ENCODE peak calls at places on chromosomes 1 and 21, in five cellular contexts. T is mesenchymal stem cell, W is heart right ventricle, I is colonic mucosa, D is H1. H is an unnamed sample. For H3K36me3 and H3K4me1, the result is how much of the 10 kb centered on the place peaks cover.

GRCh38 chr1:15272009-15272781 is 25.2 kb downstream of the FHAD1 start:
- DNase-seq in W (no peak), I (peak), D (peak), T (peak), H (peak)

GRCh38 chr1:223258751-223259177 is 105.2 kb downstream of the SUSD4 start:
- DNase-seq in W (no peak), I (peak), T (peak), D (no peak), H (no peak)

GRCh38 chr1:29513357-29513756 is 277.0 kb downstream of the PTPRU start:
- DNase-seq in I (no peak), T (peak), D (peak), W (no peak), H (no peak)

GRCh38 chr1:24912359-24913273 is 17.5 kb downstream of the RUNX3 start:
- DNase-seq in T (peak), D (no peak), W (no peak), I (no peak), H (no peak)

GRCh38 chr1:231844986-231845502 is 218.5 kb downstream of the DISC1 start:
- DNase-seq in W (no peak), D (no peak), I (no peak), T (peak), H (no peak)

GRCh38 chr1:170284425-170284824 is 138.7 kb downstream of the NTMT2 start:
- DNase-seq in T (no peak), I (no peak), D (no peak), W (no peak), H (no peak)

GRCh38 chr1:3603566-3604467 is 7.5 kb downstream of the MEGF6 start:
- DNase-seq in W (no peak), T (no peak), D (no peak), I (no peak), H (no peak)

GRCh38 chr1:40860706-40861226 is 1.4 kb downstream of the CITED4 start:
- DNase-seq in D (no peak), I (no peak), T (no peak), W (no peak), H (no peak)

GRCh38 chr1:246572795-246573194 is 6.5 kb downstream of the CNST start:
- DNase-seq in I (no peak), W (no peak), D (no peak), T (no peak), H (no peak)

GRCh38 chr1:86515597-86515996 is 31.3 kb upstream of the CLCA4 start:
- DNase-seq in D (no peak), W (no peak), I (no peak), T (no peak), H (no peak)

GRCh38 chr1:164498792-164499191 is 60.2 kb upstream of the PBX1 start:
- DNase-seq in D (no peak), I (no peak), T (no peak), W (no peak), H (no peak)

GRCh38 chr1:106952766-106953165 is 103.7 kb upstream of the PRMT6 start:
- DNase-seq in D (no peak), I (no peak), T (no peak), W (no peak), H (no peak)

GRCh38 chr1:67420835-67421492 is 9.2 kb downstream of the SERBP1 start:
- DNase-seq in W (no peak), I (no peak), D (no peak), T (no peak), H (no peak)

GRCh38 chr1:162970021-162970420 is 99.1 kb upstream of the RGS4 start:
- DNase-seq in I (no peak), D (no peak), T (no peak), W (no peak), H (no peak)

GRCh38 chr1:11337536-11338350 is 64.7 kb downstream of the UBIAD1 start:
- DNase-seq in W (peak), D (no peak), T (no peak), I (peak), H (peak)

GRCh38 chr21:45998276-45998701 is 16.7 kb downstream of the COL6A1 start:
- DNase-seq in W (no peak), T (no peak), D (no peak), I (no peak), H (no peak)

GRCh38 chr1:7755448-7755847 is 15.6 kb upstream of the VAMP3 start:
- DNase-seq in T (peak), I (no peak), D (no peak), W (no peak), H (peak)

GRCh38 chr1:215637041-215637573 is 70.0 kb downstream of the KCTD3 start:
- DNase-seq in T (peak), D (no peak), W (no peak), I (peak), H (no peak)

GRCh38 chr1:12245116-12245515 is 15.3 kb downstream of the VPS13D start:
- DNase-seq in I (no peak), D (no peak), W (no peak), T (no peak), H (no peak)

GRCh38 chr1:151988405-151988851 is 5.2 kb downstream of the S100A10 start:
- DNase-seq in I (peak), D (no peak), T (peak), W (no peak), H (no peak)

GRCh38 chr1:59593798-59594790 is 220.7 kb upstream of the HOOK1 start:
- DNase-seq in T (no peak), D (no peak), I (no peak), W (no peak), H (no peak)

GRCh38 chr1:11138952-11139351 is 39.3 kb upstream of the EXOSC10 start:
- DNase-seq in W (no peak), T (no peak), I (no peak), D (no peak), H (no peak)

GRCh38 chr1:41241748-41242644 is at the start of gene SCMH1:
- DNase-seq in D (no peak), W (peak), I (peak), T (peak), H (peak)

GRCh38 chr1:36355811-36356210 is 29.9 kb downstream of the STK40 start:
- DNase-seq in T (no peak), W (no peak), D (no peak), I (no peak), H (no peak)
- H3K36me3 ChIP-seq in T (half or more), W (half or more), D (under half), I (under half), H (under half)

DNA sequence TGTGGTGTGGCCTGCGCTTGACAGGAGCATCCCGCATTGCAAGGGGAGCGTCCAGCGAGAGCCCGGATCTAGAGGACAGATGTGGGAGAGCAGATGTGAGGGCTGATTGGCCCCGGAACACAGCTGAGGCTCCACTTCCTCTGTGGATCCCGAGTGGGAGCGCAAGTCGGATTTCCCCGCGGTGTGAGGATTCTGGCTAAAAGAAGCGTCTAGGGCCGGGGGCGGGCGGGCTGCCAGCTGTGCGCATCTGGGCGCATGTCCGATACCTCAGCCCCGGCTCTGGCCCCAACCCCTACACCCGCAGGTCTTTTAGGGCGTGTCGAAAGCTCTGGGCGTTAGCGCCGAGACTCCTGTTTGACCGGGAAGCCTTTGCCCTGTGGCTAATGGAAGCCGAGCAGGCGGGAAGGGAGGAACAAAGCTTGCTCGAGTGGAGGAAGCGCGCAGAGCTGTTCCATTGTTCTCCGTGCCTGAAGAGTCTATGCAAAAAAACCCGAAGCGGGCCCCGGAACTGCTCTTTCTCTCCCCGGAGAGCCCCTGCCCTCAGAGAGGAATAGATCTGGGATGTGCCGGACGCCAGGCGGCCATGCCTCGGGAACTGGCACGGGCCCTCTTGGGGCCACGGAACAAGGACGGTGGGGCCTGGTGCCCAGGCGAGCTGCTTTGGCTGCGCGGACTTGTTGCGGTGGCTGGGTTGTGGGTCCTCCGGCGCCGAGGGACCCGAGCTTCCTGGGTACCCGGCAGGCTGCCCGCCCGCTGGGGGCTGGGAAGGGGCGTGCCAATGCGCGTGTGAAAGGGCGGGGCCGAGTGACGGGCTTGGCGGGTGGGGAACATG is 111.1 kb downstream of the NAV1 start:
- DNase-seq in W (peak), I (peak), D (peak), T (peak), H (no peak)
- H3K4me1 ChIP-seq in W (under half), I (under half), D (under half), T (under half), H (under half)

GRCh38 chr1:20733361-20733975 is 965 bp upstream of the SH2D5 start:
- DNase-seq in W (no peak), D (no peak), T (no peak), I (no peak), H (no peak)

GRCh38 chr1:20742671-20743070 is 10.2 kb upstream of the SH2D5 start:
- DNase-seq in W (no peak), I (no peak), D (no peak), T (no peak), H (no peak)

GRCh38 chr1:20735581-20736111 is 3.1 kb upstream of the SH2D5 start:
- DNase-seq in I (no peak), W (no peak), T (no peak), D (no peak), H (no peak)

GRCh38 chr1:20739225-20739624 is 6.7 kb upstream of the SH2D5 start:
- DNase-seq in T (peak), W (no peak), D (no peak), I (no peak), H (no peak)
- H3K36me3 ChIP-seq in T (under half), W (half or more), D (under half), I (under half), H (under half)

DNA sequence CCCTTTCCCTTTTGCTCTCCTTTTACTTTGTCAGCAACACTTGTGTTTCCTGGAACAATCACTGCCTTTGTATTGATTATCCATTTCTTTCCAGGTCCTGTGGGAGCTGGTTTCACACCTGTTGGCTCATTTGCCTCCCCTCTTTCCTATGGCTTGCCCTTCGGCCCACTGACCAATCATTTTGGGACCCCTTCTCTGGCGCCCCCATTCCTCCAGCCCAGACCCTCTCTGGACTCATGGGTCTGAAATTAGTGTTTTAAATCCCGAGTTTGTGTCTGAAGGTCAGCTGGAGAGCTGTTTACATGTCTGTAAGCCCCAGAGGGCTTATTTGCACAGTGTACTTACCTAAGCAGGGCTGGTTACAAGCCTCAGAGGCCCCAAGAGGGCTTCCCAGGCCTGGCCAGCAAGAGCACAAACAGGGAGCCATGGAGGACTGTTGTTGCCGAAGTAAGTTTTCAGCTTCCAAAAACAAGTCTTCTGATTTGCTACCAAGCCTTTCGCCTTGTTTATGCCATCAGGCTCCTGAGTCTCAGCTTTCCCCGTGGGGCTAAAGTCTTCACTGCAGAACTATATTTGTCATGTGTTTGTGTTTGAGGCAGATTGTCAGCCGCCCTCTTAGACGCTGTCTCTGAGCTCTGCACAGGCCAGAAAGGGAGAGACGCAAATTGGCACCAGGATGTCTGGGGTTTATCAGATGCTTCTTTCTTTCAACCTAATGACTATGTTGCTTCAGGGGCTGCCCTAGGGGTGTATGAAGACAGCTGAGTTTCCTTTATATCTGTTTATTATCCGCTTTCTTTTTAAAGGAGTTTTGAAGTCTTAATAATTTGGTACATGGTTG is 93.0 kb downstream of the ATP1A1 start:
- DNase-seq in W (no peak), I (no peak), D (no peak), T (peak), H (no peak)
- H3K4me1 ChIP-seq in W (under half), I (under half), D (under half), T (under half), H (under half)

GRCh38 chr1:156957634-156958033 is 37.2 kb downstream of the LRRC71 start:
- DNase-seq in I (no peak), T (no peak), W (no peak), D (no peak), H (no peak)

GRCh38 chr1:156958247-156958714 is 37.8 kb downstream of the LRRC71 start:
- DNase-seq in W (no peak), T (no peak), D (no peak), I (no peak), H (no peak)

GRCh38 chr1:156963621-156964020 is 43.2 kb downstream of the LRRC71 start:
- DNase-seq in W (no peak), D (no peak), T (no peak), I (peak), H (no peak)

GRCh38 chr1:156961709-156962108 is 41.3 kb downstream of the LRRC71 start:
- DNase-seq in T (no peak), W (no peak), D (no peak), I (no peak), H (peak)

GRCh38 chr1:156959414-156959813 is 39.0 kb downstream of the LRRC71 start:
- DNase-seq in T (peak), D (no peak), I (no peak), W (no peak), H (no peak)
- H3K36me3 ChIP-seq in T (half or more), D (half or more), I (under half), W (half or more), H (half or more)

GRCh38 chr1:203289982-203290260 is 15.4 kb upstream of the BTG2 start:
- DNase-seq in T (no peak), I (no peak), D (no peak), W (no peak), H (no peak)
- H3K4me1 ChIP-seq in T (under half), I (under half), D (under half), W (under half), H (half or more)

GRCh38 chr1:68704800-68705443 is 208.0 kb upstream of the DEPDC1 start:
- DNase-seq in D (no peak), I (no peak), T (no peak), W (no peak), H (no peak)

GRCh38 chr1:68706639-68707317 is 209.9 kb upstream of the DEPDC1 start:
- DNase-seq in D (no peak), I (no peak), T (no peak), W (no peak), H (no peak)

GRCh38 chr1:68703921-68704354 is 207.1 kb upstream of the DEPDC1 start:
- DNase-seq in W (no peak), D (no peak), I (no peak), T (no peak), H (no peak)
- H3K36me3 ChIP-seq in W (under half), D (under half), I (under half), T (under half), H (under half)

GRCh38 chr1:37925316-37925715 is 21.5 kb downstream of the INPP5B start:
- DNase-seq in W (no peak), I (no peak), D (no peak), T (no peak), H (no peak)

GRCh38 chr1:37919277-37919676 is 27.6 kb downstream of the INPP5B start:
- DNase-seq in W (no peak), T (peak), I (no peak), D (no peak), H (no peak)

GRCh38 chr1:37923551-37923889 is 23.3 kb downstream of the INPP5B start:
- DNase-seq in W (no peak), T (no peak), I (no peak), D (no peak), H (no peak)

GRCh38 chr1:37926061-37926924 is 20.6 kb downstream of the INPP5B start:
- DNase-seq in T (no peak), W (no peak), I (no peak), D (no peak), H (peak)

DNA sequence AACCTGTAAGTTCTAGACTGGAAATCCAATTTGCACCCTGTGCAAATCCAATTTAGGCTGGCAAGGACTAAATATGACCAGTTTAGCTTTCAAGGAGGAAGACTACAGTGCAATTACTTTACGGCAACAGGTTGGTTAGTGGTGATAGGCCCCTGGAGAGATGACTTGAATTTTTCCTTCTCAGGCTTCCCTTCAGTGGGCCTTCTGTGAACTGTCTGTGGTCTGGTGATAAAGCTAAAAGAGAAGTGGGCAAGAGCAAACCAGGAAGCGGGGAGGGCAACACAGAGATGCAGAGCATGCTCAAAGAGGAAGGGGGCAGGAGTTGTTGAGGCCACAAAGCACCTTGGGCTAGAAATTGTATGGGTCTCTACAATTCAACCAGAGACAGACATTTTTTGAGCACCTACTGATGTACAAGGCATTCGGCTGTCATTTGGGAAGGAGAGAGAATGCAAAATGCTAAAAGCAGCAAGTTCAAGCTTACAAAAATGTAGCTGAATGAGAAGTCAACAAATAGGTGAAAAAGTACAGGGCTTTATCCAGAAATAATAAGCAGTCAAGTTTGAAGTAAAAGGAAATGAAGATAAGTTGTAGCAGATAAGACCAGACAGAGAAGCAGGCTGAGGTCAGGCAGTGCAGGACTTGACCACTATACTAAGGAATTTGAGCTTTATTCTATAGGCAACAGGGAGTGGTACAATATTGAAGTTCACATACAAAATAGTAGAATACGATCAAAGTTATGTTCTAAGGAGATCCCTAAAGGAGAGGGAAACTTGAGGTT is 23.9 kb downstream of the INPP5B start:
- DNase-seq in W (no peak), I (no peak), T (no peak), D (no peak), H (no peak)
- H3K4me1 ChIP-seq in W (under half), I (under half), T (under half), D (under half), H (under half)

H was measured in CD4-positive, CD25-positive, alpha-beta regulatory T cell.